ENCODE peak calls at places on chromosomes 12 and 14, in eight cellular contexts. One of them, this sample, is unnamed.

GRCh38 chr14:50062438-50063039 is 53.8 kb downstream of the VCPKMT start:
- DNase-seq in IMR-90: peak
- DNase-seq in left ventricle myocardium inferior: no peak
- DNase-seq in A549: peak
- DNase-seq in psoas muscle: no peak
- DNase-seq in ovary: no peak
- DNase-seq in AG04450: no peak
- DNase-seq in stomach: peak
- DNase-seq in this sample: no peak

GRCh38 chr14:77406086-77406485 is 17.2 kb downstream of the NOXRED1 start:
- DNase-seq in IMR-90: no peak
- DNase-seq in left ventricle myocardium inferior: no peak
- DNase-seq in A549: no peak
- DNase-seq in psoas muscle: no peak
- DNase-seq in ovary: no peak
- DNase-seq in AG04450: no peak
- DNase-seq in stomach: no peak
- DNase-seq in this sample: no peak

GRCh38 chr12:13044002-13044858 is at the start of gene FAM234B:
- DNase-seq in IMR-90: peak
- DNase-seq in left ventricle myocardium inferior: peak
- DNase-seq in A549: peak
- DNase-seq in psoas muscle: peak
- DNase-seq in ovary: peak
- DNase-seq in AG04450: no peak
- DNase-seq in stomach: peak
- DNase-seq in this sample: peak

GRCh38 chr14:102086346-102086971 is 385 bp downstream of the HSP90AA1 start:
- DNase-seq in IMR-90: peak
- DNase-seq in left ventricle myocardium inferior: peak
- DNase-seq in A549: peak
- DNase-seq in psoas muscle: peak
- DNase-seq in ovary: no peak
- DNase-seq in AG04450: peak
- DNase-seq in stomach: peak
- DNase-seq in this sample: peak

GRCh38 chr12:67590122-67590795 is 58.3 kb upstream of the DYRK2 start:
- DNase-seq in IMR-90: no peak
- DNase-seq in left ventricle myocardium inferior: no peak
- DNase-seq in A549: no peak
- DNase-seq in psoas muscle: no peak
- DNase-seq in ovary: no peak
- DNase-seq in AG04450: no peak
- DNase-seq in stomach: no peak
- DNase-seq in this sample: no peak

GRCh38 chr12:2691340-2692111 is 103.2 kb upstream of the FKBP4 start:
- DNase-seq in IMR-90: no peak
- DNase-seq in left ventricle myocardium inferior: no peak
- DNase-seq in A549: no peak
- DNase-seq in psoas muscle: no peak
- DNase-seq in ovary: peak
- DNase-seq in AG04450: no peak
- DNase-seq in stomach: no peak
- DNase-seq in this sample: no peak

GRCh38 chr14:67943947-67944346 is 124.4 kb downstream of the RAD51B start:
- DNase-seq in IMR-90: peak
- DNase-seq in left ventricle myocardium inferior: peak
- DNase-seq in A549: peak
- DNase-seq in psoas muscle: no peak
- DNase-seq in ovary: peak
- DNase-seq in AG04450: peak
- DNase-seq in stomach: peak
- DNase-seq in this sample: peak

GRCh38 chr14:81435578-81436295 is 35.6 kb upstream of the STON2 start:
- DNase-seq in IMR-90: peak
- DNase-seq in left ventricle myocardium inferior: peak
- DNase-seq in A549: peak
- DNase-seq in psoas muscle: peak
- DNase-seq in ovary: peak
- DNase-seq in AG04450: no peak
- DNase-seq in stomach: peak
- DNase-seq in this sample: peak

GRCh38 chr12:122836027-122836921 is 1.0 kb downstream of the HIP1R start:
- DNase-seq in IMR-90: peak
- DNase-seq in left ventricle myocardium inferior: no peak
- DNase-seq in A549: no peak
- DNase-seq in psoas muscle: no peak
- DNase-seq in ovary: no peak
- DNase-seq in AG04450: no peak
- DNase-seq in stomach: peak
- DNase-seq in this sample: no peak

GRCh38 chr14:56244138-56244789 is 126.1 kb downstream of the PELI2 start:
- DNase-seq in IMR-90: peak
- DNase-seq in left ventricle myocardium inferior: no peak
- DNase-seq in A549: peak
- DNase-seq in psoas muscle: no peak
- DNase-seq in ovary: no peak
- DNase-seq in AG04450: peak
- DNase-seq in stomach: no peak
- DNase-seq in this sample: no peak

GRCh38 chr14:50230601-50231474 is 540 bp downstream of the SOS2 start:
- DNase-seq in IMR-90: peak
- DNase-seq in left ventricle myocardium inferior: peak
- DNase-seq in A549: peak
- DNase-seq in psoas muscle: peak
- DNase-seq in ovary: peak
- DNase-seq in AG04450: peak
- DNase-seq in stomach: peak
- DNase-seq in this sample: peak

GRCh38 chr12:99043319-99043914 is 398.3 kb downstream of the APAF1 start:
- DNase-seq in IMR-90: peak
- DNase-seq in left ventricle myocardium inferior: peak
- DNase-seq in A549: peak
- DNase-seq in psoas muscle: peak
- DNase-seq in ovary: peak
- DNase-seq in AG04450: peak
- DNase-seq in stomach: peak
- DNase-seq in this sample: peak

GRCh38 chr12:59578239-59578638 is 17.6 kb upstream of the SLC16A7 start:
- DNase-seq in IMR-90: no peak
- DNase-seq in left ventricle myocardium inferior: no peak
- DNase-seq in A549: no peak
- DNase-seq in psoas muscle: no peak
- DNase-seq in ovary: no peak
- DNase-seq in AG04450: no peak
- DNase-seq in stomach: no peak
- DNase-seq in this sample: no peak

GRCh38 chr12:67648306-67649164 is at the start of gene DYRK2:
- DNase-seq in IMR-90: peak
- DNase-seq in left ventricle myocardium inferior: peak
- DNase-seq in A549: peak
- DNase-seq in psoas muscle: peak
- DNase-seq in ovary: peak
- DNase-seq in AG04450: no peak
- DNase-seq in stomach: peak
- DNase-seq in this sample: peak

GRCh38 chr12:53726342-53726741 is 910 bp downstream of the CALCOCO1 start:
- DNase-seq in IMR-90: no peak
- DNase-seq in left ventricle myocardium inferior: no peak
- DNase-seq in A549: no peak
- DNase-seq in psoas muscle: no peak
- DNase-seq in ovary: no peak
- DNase-seq in AG04450: no peak
- DNase-seq in stomach: no peak
- DNase-seq in this sample: no peak

GRCh38 chr12:75878382-75878720 is 153.2 kb downstream of the PHLDA1 start:
- DNase-seq in IMR-90: peak
- DNase-seq in left ventricle myocardium inferior: no peak
- DNase-seq in A549: no peak
- DNase-seq in psoas muscle: no peak
- DNase-seq in ovary: peak
- DNase-seq in AG04450: peak
- DNase-seq in stomach: no peak
- DNase-seq in this sample: no peak

GRCh38 chr14:34330846-34331245 is 131.2 kb downstream of the SPTSSA start:
- DNase-seq in IMR-90: no peak
- DNase-seq in left ventricle myocardium inferior: no peak
- DNase-seq in A549: no peak
- DNase-seq in psoas muscle: no peak
- DNase-seq in ovary: no peak
- DNase-seq in AG04450: no peak
- DNase-seq in stomach: no peak
- DNase-seq in this sample: no peak

GRCh38 chr14:55832122-55832911 is 252.3 kb downstream of the KTN1 start:
- DNase-seq in IMR-90: peak
- DNase-seq in left ventricle myocardium inferior: no peak
- DNase-seq in A549: peak
- DNase-seq in psoas muscle: no peak
- DNase-seq in ovary: no peak
- DNase-seq in AG04450: peak
- DNase-seq in stomach: peak
- DNase-seq in this sample: no peak

GRCh38 chr12:29650371-29650770 is 133.4 kb downstream of the TMTC1 start:
- DNase-seq in IMR-90: no peak
- DNase-seq in left ventricle myocardium inferior: no peak
- DNase-seq in A549: no peak
- DNase-seq in psoas muscle: no peak
- DNase-seq in ovary: no peak
- DNase-seq in AG04450: no peak
- DNase-seq in stomach: no peak
- DNase-seq in this sample: no peak

GRCh38 chr12:106903241-106903950 is 52.3 kb upstream of the TMEM263 start:
- DNase-seq in IMR-90: peak
- DNase-seq in left ventricle myocardium inferior: peak
- DNase-seq in A549: peak
- DNase-seq in psoas muscle: peak
- DNase-seq in ovary: peak
- DNase-seq in AG04450: no peak
- DNase-seq in stomach: peak
- DNase-seq in this sample: peak

GRCh38 chr12:99619389-99620158 is 28.0 kb upstream of the GARIN6 start:
- DNase-seq in IMR-90: peak
- DNase-seq in left ventricle myocardium inferior: no peak
- DNase-seq in A549: peak
- DNase-seq in psoas muscle: no peak
- DNase-seq in ovary: no peak
- DNase-seq in AG04450: peak
- DNase-seq in stomach: no peak
- DNase-seq in this sample: no peak

GRCh38 chr12:50041962-50042361 is 15.4 kb upstream of the ASIC1 start:
- DNase-seq in IMR-90: no peak
- DNase-seq in left ventricle myocardium inferior: no peak
- DNase-seq in A549: no peak
- DNase-seq in psoas muscle: no peak
- DNase-seq in ovary: no peak
- DNase-seq in AG04450: no peak
- DNase-seq in stomach: no peak
- DNase-seq in this sample: no peak
- H3K4me3 ChIP-seq in IMR-90: no peak
- H3K4me3 ChIP-seq in left ventricle myocardium inferior: no peak
- H3K4me3 ChIP-seq in A549: no peak
- H3K4me3 ChIP-seq in psoas muscle: no peak
- H3K4me3 ChIP-seq in ovary: no peak
- H3K4me3 ChIP-seq in AG04450: no peak
- H3K4me3 ChIP-seq in stomach: no peak
- H3K4me3 ChIP-seq in this sample: no peak

GRCh38 chr14:22835505-22835904 is 880 bp upstream of the MMP14 start:
- DNase-seq in IMR-90: no peak
- DNase-seq in left ventricle myocardium inferior: no peak
- DNase-seq in A549: no peak
- DNase-seq in psoas muscle: no peak
- DNase-seq in ovary: no peak
- DNase-seq in AG04450: no peak
- DNase-seq in stomach: no peak
- DNase-seq in this sample: no peak
- TF ChIP-seq CTCF in IMR-90: no peak
- TF ChIP-seq CTCF in left ventricle myocardium inferior: no peak
- TF ChIP-seq CTCF in A549: no peak
- TF ChIP-seq CTCF in psoas muscle: no peak
- TF ChIP-seq CTCF in ovary: no peak
- TF ChIP-seq CTCF in AG04450: no peak
- TF ChIP-seq CTCF in stomach: no peak
- TF ChIP-seq CTCF in this sample: no peak

GRCh38 chr14:63543826-63544320 is 696 bp upstream of the PPP2R5E start:
- DNase-seq in IMR-90: no peak
- DNase-seq in left ventricle myocardium inferior: no peak
- DNase-seq in A549: no peak
- DNase-seq in psoas muscle: no peak
- DNase-seq in ovary: no peak
- DNase-seq in AG04450: no peak
- DNase-seq in stomach: no peak
- DNase-seq in this sample: no peak

GRCh38 chr14:63542231-63542999 is 762 bp downstream of the PPP2R5E start:
- DNase-seq in IMR-90: no peak
- DNase-seq in left ventricle myocardium inferior: no peak
- DNase-seq in A549: no peak
- DNase-seq in psoas muscle: no peak
- DNase-seq in ovary: no peak
- DNase-seq in AG04450: no peak
- DNase-seq in stomach: no peak
- DNase-seq in this sample: no peak

GRCh38 chr14:63543000-63543825 is at the start of gene PPP2R5E:
- DNase-seq in IMR-90: peak
- DNase-seq in left ventricle myocardium inferior: peak
- DNase-seq in A549: peak
- DNase-seq in psoas muscle: peak
- DNase-seq in ovary: peak
- DNase-seq in AG04450: peak
- DNase-seq in stomach: peak
- DNase-seq in this sample: peak

GRCh38 chr14:63545431-63545830 is 2.3 kb upstream of the PPP2R5E start:
- DNase-seq in IMR-90: no peak
- DNase-seq in left ventricle myocardium inferior: no peak
- DNase-seq in A549: no peak
- DNase-seq in psoas muscle: no peak
- DNase-seq in ovary: no peak
- DNase-seq in AG04450: no peak
- DNase-seq in stomach: no peak
- DNase-seq in this sample: no peak

GRCh38 chr14:63544641-63545234 is 1.6 kb upstream of the PPP2R5E start:
- DNase-seq in IMR-90: peak
- DNase-seq in left ventricle myocardium inferior: no peak
- DNase-seq in A549: peak
- DNase-seq in psoas muscle: no peak
- DNase-seq in ovary: no peak
- DNase-seq in AG04450: no peak
- DNase-seq in stomach: no peak
- DNase-seq in this sample: no peak
- H3K4me3 ChIP-seq in IMR-90: no peak
- H3K4me3 ChIP-seq in left ventricle myocardium inferior: peak
- H3K4me3 ChIP-seq in A549: peak
- H3K4me3 ChIP-seq in psoas muscle: peak
- H3K4me3 ChIP-seq in ovary: peak
- H3K4me3 ChIP-seq in AG04450: peak
- H3K4me3 ChIP-seq in stomach: no peak
- H3K4me3 ChIP-seq in this sample: peak

DNA sequence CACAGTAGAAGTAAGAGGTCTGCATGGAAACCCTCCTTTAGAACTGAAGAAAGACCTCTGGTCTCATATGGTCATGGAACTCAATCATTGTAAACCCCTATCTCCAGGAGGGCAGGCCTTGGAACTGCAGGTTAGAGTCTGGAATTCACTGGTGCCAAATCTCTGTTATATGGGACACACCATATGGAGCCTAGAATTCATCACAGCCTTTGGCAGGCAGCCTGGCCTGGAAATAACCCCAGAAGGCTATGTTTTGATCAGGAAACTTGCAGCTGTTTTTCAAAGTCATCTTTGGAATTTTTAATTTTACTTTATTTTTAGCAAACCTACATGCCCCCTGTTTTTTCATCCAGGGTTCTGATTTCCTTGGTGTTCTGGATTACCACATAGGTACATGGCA is 339.3 kb upstream of the TBX3 start:
- DNase-seq in IMR-90: peak
- DNase-seq in left ventricle myocardium inferior: peak
- DNase-seq in A549: no peak
- DNase-seq in psoas muscle: no peak
- DNase-seq in ovary: peak
- DNase-seq in AG04450: peak
- DNase-seq in stomach: no peak
- DNase-seq in this sample: no peak
- TF ChIP-seq CTCF in IMR-90: no peak
- TF ChIP-seq CTCF in left ventricle myocardium inferior: no peak
- TF ChIP-seq CTCF in A549: no peak
- TF ChIP-seq CTCF in psoas muscle: no peak
- TF ChIP-seq CTCF in ovary: no peak
- TF ChIP-seq CTCF in AG04450: no peak
- TF ChIP-seq CTCF in stomach: no peak
- TF ChIP-seq CTCF in this sample: no peak